ENCODE peak calls at places on chromosomes 11 and 22, in ten cellular contexts. V is AG09309; I is HFFc6; Y is psoas muscle; C is prostate gland; J is esophagus squamous epithelium; E is nephron progenitor cell; Z is activated CD8-positive, alpha-beta T cell treated with anti-CD3 and anti-CD28 coated beads for 36 hours; K is HCT116; M is Calu3. N is an unnamed sample.

GRCh38 chr11:68127791-68128681 is 6.8 kb upstream of the CHKA start:
- DNase-seq in Z (no peak), C (peak; percentile 89), Y (peak; percentile 46), I (no peak), V (no peak), J (no peak), M (peak; percentile 85), E (peak; percentile 89), K (peak; percentile 22), N (no peak)

GRCh38 chr11:27020736-27021135 is 19.9 kb upstream of the BBOX1 start:
- DNase-seq in M (no peak), V (no peak), Y (no peak), I (no peak), C (no peak), J (no peak), K (no peak), Z (no peak), E (no peak), N (no peak)

GRCh38 chr11:115222218-115222862 is 281.9 kb downstream of the CADM1 start:
- DNase-seq in C (no peak), V (peak; percentile 55), E (no peak), K (no peak), I (no peak), J (no peak), M (no peak), Y (no peak), Z (peak; percentile 53), N (peak; percentile 73)

GRCh38 chr22:23153994-23154393 is 8.7 kb downstream of the RAB36 start:
- DNase-seq in K (no peak), Y (no peak), Z (no peak), C (no peak), V (no peak), E (no peak), I (no peak), J (no peak), M (no peak), N (no peak)

GRCh38 chr11:68036717-68037239 is 2.0 kb upstream of the TCIRG1 start:
- DNase-seq in J (no peak), V (no peak), C (no peak), M (no peak), Y (peak; percentile 64), K (no peak), Z (peak; percentile 24), I (no peak), E (no peak), N (no peak)

GRCh38 chr11:35622070-35622469 is 3.8 kb downstream of the FJX1 start:
- DNase-seq in C (peak; percentile 53), I (peak; percentile 56), J (no peak), K (no peak), Y (no peak), E (no peak), Z (no peak), V (peak; percentile 46), M (peak; percentile 14), N (no peak)

GRCh38 chr11:94504689-94505293 is 7.5 kb upstream of the C11orf97 start:
- DNase-seq in J (no peak), V (no peak), Y (no peak), M (no peak), I (peak; percentile 58), E (peak; percentile 10), C (no peak), K (peak; percentile 51), Z (no peak), N (peak; percentile 60)

GRCh38 chr11:31882951-31883392 is 71.8 kb upstream of the PAX6 start:
- DNase-seq in C (no peak), M (no peak), K (no peak), J (no peak), V (no peak), E (peak; percentile 28), Y (no peak), Z (no peak), I (no peak), N (no peak)

GRCh38 chr22:37413546-37413945 is 13.7 kb downstream of the ELFN2 start:
- DNase-seq in V (no peak), C (no peak), I (no peak), Z (no peak), K (no peak), M (no peak), Y (no peak), E (no peak), J (no peak), N (no peak)

GRCh38 chr11:2665747-2666710 is 33.8 kb downstream of the KCNQ1OT1 start:
- DNase-seq in Z (no peak), E (no peak), J (no peak), V (no peak), K (no peak), I (no peak), C (peak; percentile 2), M (no peak), Y (no peak), N (no peak)

GRCh38 chr11:33403344-33403743 is 146.2 kb downstream of the HIPK3 start:
- DNase-seq in J (no peak), V (no peak), K (no peak), Y (no peak), M (no peak), C (no peak), E (no peak), Z (no peak), I (no peak), N (no peak)
- TF ChIP-seq CTCF in J (no peak), V (no peak), K (no peak), Y (no peak), M (no peak), C (no peak), E (no peak), Z (no peak), I (no peak), N (no peak)

DNA sequence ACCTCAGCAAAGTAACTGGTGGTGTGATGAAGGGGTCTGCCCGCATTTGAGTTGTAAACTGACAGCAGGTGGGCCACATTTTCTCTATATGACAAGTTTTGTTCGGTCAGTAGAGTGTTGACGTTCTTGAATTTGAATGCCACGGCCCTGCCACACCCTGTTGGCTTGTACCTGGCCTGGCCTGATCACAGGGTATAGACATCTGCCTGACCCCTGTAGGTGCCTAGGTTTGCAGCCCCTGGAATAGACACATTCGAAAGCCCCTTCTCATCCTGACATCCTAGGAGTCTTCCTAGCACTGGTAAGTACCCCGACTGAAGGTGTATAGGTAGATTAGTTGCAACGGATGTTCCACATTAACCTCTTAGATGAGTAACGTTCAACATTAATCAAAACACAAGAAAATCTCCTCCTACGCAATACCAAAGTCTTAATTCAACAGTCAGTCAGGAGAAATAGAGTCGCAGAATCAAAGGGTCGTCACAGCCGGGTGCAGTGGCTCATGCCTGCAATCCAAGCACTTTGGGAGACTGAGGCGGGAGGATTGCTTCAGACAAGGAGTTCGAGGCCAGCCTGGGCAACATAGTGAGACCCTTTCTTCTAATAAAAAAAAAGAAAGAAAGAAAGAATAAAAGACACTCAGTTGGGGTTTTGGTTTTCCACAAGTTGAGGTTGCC is 43.6 kb upstream of the CD5 start:
- DNase-seq in I (no peak), C (no peak), M (no peak), E (no peak), V (no peak), K (no peak), Y (no peak), J (no peak), Z (no peak), N (no peak)
- TF ChIP-seq CTCF in I (no peak), C (no peak), M (no peak), E (no peak), V (no peak), K (no peak), Y (no peak), J (no peak), Z (no peak), N (no peak)

DNA sequence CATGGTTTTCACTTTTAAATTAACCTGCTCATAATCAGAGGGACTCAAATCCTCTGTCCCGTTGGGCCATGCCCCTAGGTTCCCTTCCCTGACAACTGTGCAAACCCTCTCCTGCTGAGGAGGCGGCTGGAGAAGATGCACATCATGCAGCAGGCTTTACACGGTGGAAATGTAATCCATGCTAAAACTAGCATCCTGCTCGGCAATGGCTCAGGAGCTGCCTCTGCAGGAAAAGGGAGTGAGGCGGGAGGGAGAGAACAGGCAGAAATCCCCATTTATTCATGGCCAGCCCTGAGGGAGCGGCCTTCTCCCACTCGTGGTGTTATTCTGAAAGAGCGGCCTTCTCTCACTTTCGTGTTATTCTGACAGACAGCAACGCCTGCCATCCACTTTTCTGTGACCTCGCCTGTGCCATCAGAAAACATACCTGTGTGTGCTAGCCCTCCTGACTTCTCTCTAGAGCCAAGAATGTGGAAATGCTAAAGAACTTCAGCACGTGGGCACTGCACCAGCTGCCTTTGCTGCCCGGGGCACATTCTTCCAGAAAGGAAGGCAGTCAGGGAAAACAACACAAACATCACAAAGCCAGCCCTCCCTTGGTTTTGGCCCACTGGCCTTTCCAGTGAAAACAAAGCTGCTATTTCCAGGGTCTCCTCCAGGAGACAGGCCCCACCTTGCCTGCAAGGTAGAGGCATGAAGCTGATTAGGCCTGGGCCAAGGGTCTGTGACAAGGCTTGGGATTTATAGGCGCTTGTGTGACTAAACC is 62.9 kb upstream of the BID start:
- DNase-seq in I (no peak), M (no peak), V (no peak), K (no peak), C (peak; percentile 76), E (no peak), Z (no peak), Y (no peak), J (no peak), N (no peak)
- TF ChIP-seq CTCF in I (no peak), M (no peak), V (no peak), K (no peak), C (no peak), E (no peak), Z (no peak), Y (no peak), J (no peak), N (no peak)

DNA sequence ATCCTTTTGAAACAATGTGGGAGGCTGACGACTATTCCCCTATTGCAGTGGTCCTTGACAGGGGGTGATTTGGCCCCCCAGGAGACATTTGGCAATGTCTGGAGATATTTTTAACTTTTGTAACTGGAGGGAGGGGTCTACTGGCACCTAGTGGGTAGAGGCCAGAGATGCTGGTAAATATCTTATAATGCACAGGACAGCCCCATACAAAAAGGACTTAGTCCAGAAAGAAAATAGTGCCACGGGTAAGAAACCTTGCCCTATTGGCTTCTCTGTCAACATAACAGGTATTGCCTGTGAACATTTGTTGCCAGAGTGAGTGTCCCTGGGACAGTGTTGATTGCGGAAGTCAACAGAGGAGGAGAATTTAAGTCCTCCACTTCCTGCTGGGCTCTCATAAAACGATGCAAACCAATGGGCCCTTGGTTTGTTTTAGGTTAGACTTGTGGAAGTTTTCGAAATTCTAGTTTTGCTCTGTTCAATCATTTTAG is 101.6 kb downstream of the MAML2 start:
- DNase-seq in K (no peak), J (no peak), Y (no peak), Z (no peak), M (peak; percentile 29), V (no peak), I (no peak), C (no peak), E (no peak), N (no peak)
- TF ChIP-seq CTCF in K (peak; percentile 18), J (no peak), Y (no peak), Z (peak; percentile 17), M (no peak), V (peak; percentile 3), I (peak; percentile 32), C (no peak), E (no peak), N (peak; percentile 23)

N was measured in GM20000.